ENCODE peak calls at places on chromosomes 13 and 19, in four cellular contexts. E, G, X and F are unnamed samples.
A peak's percentile ranks its signal among the peaks of the same experiment; 100 is the strongest.

GRCh38 chr19:17766543-17767131 is 15.4 kb downstream of the FCHO1 start:
- DNase-seq in E (peak; percentile 63), G (peak; percentile 94), X (peak; percentile 94), F (no peak)

GRCh38 chr19:18020212-18021067 is 12.5 kb downstream of the ARRDC2 start:
- DNase-seq in E (no peak), G (no peak), X (no peak), F (peak; percentile 58)

GRCh38 chr13:22049384-22049783 is 378.5 kb downstream of the FGF9 start:
- DNase-seq in E (no peak), G (no peak), X (no peak), F (no peak)

GRCh38 chr19:48717059-48717395 is 2.5 kb downstream of the MAMSTR start:
- DNase-seq in E (no peak), G (no peak), X (no peak), F (no peak)

GRCh38 chr19:42207767-42208259 is 9.7 kb downstream of the DEDD2 start:
- DNase-seq in E (peak; percentile 70), G (no peak), X (no peak), F (no peak)

GRCh38 chr19:18479964-18480723 is 41.7 kb downstream of the ELL start:
- DNase-seq in E (peak; percentile 45), G (no peak), X (no peak), F (no peak)

GRCh38 chr13:77233159-77233558 is 93.7 kb downstream of the MYCBP2 start:
- DNase-seq in E (no peak), G (no peak), X (no peak), F (no peak)

GRCh38 chr13:98445340-98446233 is 131.3 kb downstream of the STK24 start:
- DNase-seq in E (peak; percentile 71), G (peak; percentile 90), X (peak; percentile 96), F (peak; percentile 92)

GRCh38 chr13:78659450-78660110 is 625 bp upstream of the OBI1 start:
- DNase-seq in E (no peak), G (no peak), X (no peak), F (peak; percentile 24)

GRCh38 chr19:18119243-18120105 is 21.9 kb downstream of the MAST3 start:
- DNase-seq in E (no peak), G (no peak), X (no peak), F (no peak)

GRCh38 chr19:681638-682037 is 5.4 kb downstream of the FSTL3 start:
- DNase-seq in E (no peak), G (no peak), X (no peak), F (no peak)

GRCh38 chr13:76976488-76976887 is 15.4 kb upstream of the CLN5 start:
- DNase-seq in E (no peak), G (no peak), X (no peak), F (no peak)

GRCh38 chr19:18990128-18990708 is 43.1 kb downstream of the SUGP2 start:
- DNase-seq in E (no peak), G (no peak), X (no peak), F (no peak)

GRCh38 chr19:18832331-18833140 is 777 bp downstream of the UPF1 start:
- DNase-seq in E (peak; percentile 80), G (peak; percentile 58), X (peak; percentile 67), F (peak; percentile 71)

GRCh38 chr19:33373701-33374405 is at the start of gene CEBPG:
- DNase-seq in E (peak; percentile 68), G (peak; percentile 44), X (peak; percentile 59), F (peak; percentile 88)

GRCh38 chr13:30159446-30159839 is 147.9 kb downstream of the KATNAL1 start:
- DNase-seq in E (no peak), G (no peak), X (no peak), F (no peak)

GRCh38 chr19:17950310-17951150 is 16.4 kb upstream of the KCNN1 start:
- DNase-seq in E (peak; percentile 55), G (peak; percentile 73), X (peak; percentile 70), F (no peak)

GRCh38 chr19:12774588-12775555 is at the start of gene HOOK2:
- DNase-seq in E (peak; percentile 32), G (peak; percentile 94), X (peak; percentile 93), F (no peak)

GRCh38 chr13:36288794-36289391 is 8.7 kb downstream of the CCDC169 start:
- DNase-seq in E (no peak), G (no peak), X (no peak), F (no peak)

GRCh38 chr13:36282818-36283432 is 14.7 kb downstream of the CCDC169 start:
- DNase-seq in E (peak; percentile 25), G (no peak), X (no peak), F (peak; percentile 44)
- TF ChIP-seq TEAD4 in E (no peak), G (no peak), X (peak; percentile 33), F (no peak)

DNA sequence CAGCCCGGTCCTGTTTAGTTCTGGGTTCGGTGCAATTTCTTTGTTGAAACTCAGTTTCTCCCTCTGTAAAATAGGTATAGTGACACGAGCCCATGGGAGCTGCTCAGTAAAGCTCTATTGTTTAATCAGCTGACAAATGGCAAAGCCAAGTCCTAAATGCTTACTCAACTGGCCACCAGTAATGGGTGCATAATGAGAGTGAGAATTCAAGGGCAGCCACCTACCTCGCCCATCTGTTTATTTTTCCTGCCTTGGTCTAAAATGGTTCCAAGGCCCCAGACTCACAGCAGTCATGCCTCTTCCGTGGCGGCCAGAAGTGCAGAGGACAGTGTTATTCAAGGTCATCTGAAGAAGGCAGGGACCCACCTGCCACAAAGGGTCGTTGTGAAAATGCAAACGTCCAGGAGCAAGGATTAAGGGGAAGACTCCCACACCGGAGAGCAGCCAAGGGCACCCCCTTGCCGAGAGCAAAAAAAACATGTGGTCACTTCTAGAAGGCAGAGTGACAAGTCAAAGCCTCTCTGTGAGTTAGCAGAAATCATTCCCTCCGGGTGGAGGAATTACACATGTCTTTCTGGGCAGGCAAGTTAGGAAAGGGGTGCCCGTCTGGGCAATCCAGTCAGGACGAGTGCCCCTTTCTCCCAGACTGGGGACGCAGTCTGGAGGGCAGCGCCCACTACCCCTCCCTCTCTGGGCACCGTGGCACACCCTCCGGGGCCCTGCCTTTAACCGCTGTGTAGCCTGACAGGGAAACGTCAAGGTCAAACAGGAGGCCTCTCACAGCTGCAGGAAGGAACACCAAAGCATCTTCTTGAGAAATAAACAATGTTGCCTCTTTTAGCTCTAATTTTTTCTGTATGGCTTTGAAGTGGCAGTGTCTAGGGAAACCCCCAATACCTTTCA is 186.2 kb downstream of the FOXO1 start:
- DNase-seq in E (no peak), G (no peak), X (no peak), F (no peak)
- TF ChIP-seq TEAD4 in E (no peak), G (no peak), X (no peak), F (no peak)

GRCh38 chr13:114034481-114034891 is 60.6 kb upstream of the C13orf46 start:
- DNase-seq in E (no peak), G (no peak), X (no peak), F (no peak)
- TF ChIP-seq TEAD4 in E (no peak), G (no peak), X (no peak), F (no peak)

GRCh38 chr19:30206187-30206586 is 166.0 kb upstream of the ZNF536 start:
- DNase-seq in E (no peak), G (no peak), X (peak; percentile 27), F (no peak)

GRCh38 chr19:30207357-30207756 is 164.8 kb upstream of the ZNF536 start:
- DNase-seq in E (no peak), G (no peak), X (peak; percentile 22), F (no peak)

GRCh38 chr19:30202060-30202600 is 170.1 kb upstream of the ZNF536 start:
- DNase-seq in E (no peak), G (no peak), X (peak; percentile 29), F (no peak)

GRCh38 chr19:30208661-30209060 is 163.5 kb upstream of the ZNF536 start:
- DNase-seq in E (no peak), G (no peak), X (peak; percentile 32), F (no peak)

DNA sequence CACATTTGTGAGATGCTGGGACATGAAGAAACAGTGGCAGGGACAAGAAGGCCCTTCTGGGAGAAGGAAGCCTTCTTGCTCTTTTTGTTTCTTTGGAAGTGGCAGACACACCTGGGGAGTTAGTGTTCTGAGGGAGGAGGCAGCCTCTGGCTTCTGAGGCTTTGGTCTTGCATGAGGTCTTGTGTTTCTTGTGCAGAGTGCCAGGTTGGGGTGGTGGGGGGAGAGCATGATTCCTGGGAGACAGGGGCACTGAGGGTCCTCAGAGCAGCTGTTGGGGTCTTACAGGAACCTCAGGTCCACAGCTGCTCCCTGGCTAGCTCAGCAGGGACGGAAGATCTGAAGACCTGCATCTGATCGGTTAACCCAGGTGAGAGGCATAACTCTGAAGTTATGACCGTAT is 167.5 kb upstream of the ZNF536 start:
- DNase-seq in E (no peak), G (no peak), X (peak; percentile 16), F (no peak)
- TF ChIP-seq TEAD4 in E (no peak), G (no peak), X (no peak), F (no peak)

GRCh38 chr19:6042776-6043726 is 65.1 kb upstream of the RANBP3 start:
- DNase-seq in E (no peak), G (no peak), X (peak; percentile 35), F (no peak)
- TF ChIP-seq TEAD4 in E (no peak), G (no peak), X (no peak), F (no peak)

GRCh38 chr19:30227071-30227621 is 145.0 kb upstream of the ZNF536 start:
- DNase-seq in E (no peak), G (peak; percentile 41), X (peak; percentile 56), F (no peak)

GRCh38 chr19:30228726-30229523 is 143.3 kb upstream of the ZNF536 start:
- DNase-seq in E (no peak), G (no peak), X (peak; percentile 58), F (peak; percentile 76)

GRCh38 chr19:30227661-30228112 is 144.5 kb upstream of the ZNF536 start:
- DNase-seq in E (peak; percentile 66), G (peak; percentile 85), X (peak; percentile 87), F (peak; percentile 87)

GRCh38 chr19:30229524-30230174 is 142.5 kb upstream of the ZNF536 start:
- DNase-seq in E (no peak), G (no peak), X (peak; percentile 48), F (peak; percentile 78)

DNA sequence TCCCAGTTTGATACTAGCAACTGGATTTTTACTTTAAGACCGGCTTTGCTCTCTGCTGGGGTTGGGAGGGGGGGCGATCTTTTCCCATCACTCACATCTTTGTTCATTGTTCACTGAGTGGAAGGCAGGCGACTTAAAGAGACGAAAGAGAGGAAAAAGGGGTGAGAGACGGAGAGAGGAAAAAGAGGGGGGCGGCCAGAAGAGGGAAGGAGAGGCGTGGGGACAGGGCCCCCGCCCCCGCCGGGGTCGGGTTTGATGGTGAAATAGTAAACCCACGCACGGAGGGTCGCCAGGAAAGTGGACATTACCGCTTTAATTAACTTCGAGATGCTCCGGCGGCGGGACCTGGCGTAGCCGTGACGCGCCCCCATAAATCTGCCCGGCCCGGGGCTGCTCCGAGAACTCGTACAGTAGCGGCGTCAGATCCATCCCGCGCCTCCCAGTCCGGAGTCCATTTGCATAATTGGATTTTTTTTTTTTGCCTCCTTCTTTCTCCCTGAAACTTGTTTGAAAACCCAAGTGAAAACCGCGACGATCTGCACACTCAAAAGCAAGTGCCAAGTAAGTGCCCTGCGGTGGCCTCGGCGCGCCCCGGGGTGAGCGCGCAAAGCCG is 144.0 kb upstream of the ZNF536 start:
- DNase-seq in E (no peak), G (peak; percentile 31), X (peak; percentile 59), F (peak; percentile 80)
- TF ChIP-seq TEAD4 in E (no peak), G (no peak), X (no peak), F (no peak)